ENCODE peak calls at places on chromosomes 16 and 17, in eight cellular contexts. One of them, this sample, is unnamed.

GRCh38 chr16:72262711-72263110 is 90.8 kb upstream of the PMFBP1 start:
- DNase-seq in transverse colon: no peak
- DNase-seq in OCI-M1: no peak
- DNase-seq in OCI-LY7: no peak
- DNase-seq in T-helper 1 cell: no peak
- DNase-seq in A549: no peak
- DNase-seq in anterior cingulate cortex: no peak
- DNase-seq in progenitor cell of endocrine pancreas: no peak
- DNase-seq in this sample: no peak

GRCh38 chr17:76268015-76268749 is 3.0 kb downstream of the UBALD2 start:
- DNase-seq in transverse colon: peak
- DNase-seq in OCI-M1: peak
- DNase-seq in OCI-LY7: peak
- DNase-seq in T-helper 1 cell: peak
- DNase-seq in A549: no peak
- DNase-seq in anterior cingulate cortex: peak
- DNase-seq in progenitor cell of endocrine pancreas: no peak
- DNase-seq in this sample: no peak

GRCh38 chr17:19904924-19905323 is 37.2 kb upstream of the ULK2 start:
- DNase-seq in transverse colon: peak
- DNase-seq in OCI-M1: no peak
- DNase-seq in OCI-LY7: no peak
- DNase-seq in T-helper 1 cell: no peak
- DNase-seq in A549: no peak
- DNase-seq in anterior cingulate cortex: no peak
- DNase-seq in progenitor cell of endocrine pancreas: no peak
- DNase-seq in this sample: no peak

GRCh38 chr17:56260421-56260820 is 107.1 kb downstream of the ANKFN1 start:
- DNase-seq in transverse colon: no peak
- DNase-seq in OCI-M1: no peak
- DNase-seq in OCI-LY7: no peak
- DNase-seq in T-helper 1 cell: no peak
- DNase-seq in A549: no peak
- DNase-seq in anterior cingulate cortex: no peak
- DNase-seq in progenitor cell of endocrine pancreas: no peak
- DNase-seq in this sample: no peak

GRCh38 chr16:2370725-2371124 is 30.2 kb upstream of the ABCA3 start:
- DNase-seq in transverse colon: no peak
- DNase-seq in OCI-M1: no peak
- DNase-seq in OCI-LY7: no peak
- DNase-seq in T-helper 1 cell: no peak
- DNase-seq in A549: no peak
- DNase-seq in anterior cingulate cortex: no peak
- DNase-seq in progenitor cell of endocrine pancreas: no peak
- DNase-seq in this sample: no peak

GRCh38 chr17:77491921-77492445 is 351.2 kb downstream of the SEC14L1 start:
- DNase-seq in transverse colon: peak
- DNase-seq in OCI-M1: no peak
- DNase-seq in OCI-LY7: peak
- DNase-seq in T-helper 1 cell: no peak
- DNase-seq in A549: no peak
- DNase-seq in anterior cingulate cortex: no peak
- DNase-seq in progenitor cell of endocrine pancreas: no peak
- DNase-seq in this sample: no peak

GRCh38 chr16:20611975-20612471 is 35.9 kb upstream of the ACSM2B start:
- DNase-seq in transverse colon: no peak
- DNase-seq in OCI-M1: no peak
- DNase-seq in OCI-LY7: no peak
- DNase-seq in T-helper 1 cell: no peak
- DNase-seq in A549: no peak
- DNase-seq in anterior cingulate cortex: peak
- DNase-seq in progenitor cell of endocrine pancreas: no peak
- DNase-seq in this sample: no peak

GRCh38 chr16:13957197-13958078 is 37.5 kb downstream of the ERCC4 start:
- DNase-seq in transverse colon: peak
- DNase-seq in OCI-M1: peak
- DNase-seq in OCI-LY7: no peak
- DNase-seq in T-helper 1 cell: no peak
- DNase-seq in A549: peak
- DNase-seq in anterior cingulate cortex: no peak
- DNase-seq in progenitor cell of endocrine pancreas: no peak
- DNase-seq in this sample: peak

GRCh38 chr16:28260193-28260592 is 32.1 kb upstream of the SBK1 start:
- DNase-seq in transverse colon: no peak
- DNase-seq in OCI-M1: no peak
- DNase-seq in OCI-LY7: no peak
- DNase-seq in T-helper 1 cell: no peak
- DNase-seq in A549: no peak
- DNase-seq in anterior cingulate cortex: no peak
- DNase-seq in progenitor cell of endocrine pancreas: no peak
- DNase-seq in this sample: no peak

GRCh38 chr16:58264961-58265479 is 29.8 kb downstream of the PRSS54 start:
- DNase-seq in transverse colon: peak
- DNase-seq in OCI-M1: peak
- DNase-seq in OCI-LY7: no peak
- DNase-seq in T-helper 1 cell: no peak
- DNase-seq in A549: peak
- DNase-seq in anterior cingulate cortex: no peak
- DNase-seq in progenitor cell of endocrine pancreas: no peak
- DNase-seq in this sample: no peak

GRCh38 chr17:7466318-7466643 is 13.2 kb downstream of the ZBTB4 start:
- DNase-seq in transverse colon: no peak
- DNase-seq in OCI-M1: no peak
- DNase-seq in OCI-LY7: no peak
- DNase-seq in T-helper 1 cell: no peak
- DNase-seq in A549: no peak
- DNase-seq in anterior cingulate cortex: no peak
- DNase-seq in progenitor cell of endocrine pancreas: no peak
- DNase-seq in this sample: no peak

This sample was measured in HuH-7.